ENCODE peak calls at places on chromosomes 6 and 20, in nine cellular contexts. One of them, this sample, is unnamed.

GRCh38 chr6:13445005-13445743 is 42.2 kb downstream of the GFOD1 start:
- DNase-seq in activated CD4-positive, alpha-beta T cell treated with anti-CD3 and anti-CD28 coated beads, Interleukin-2, amount 50 U/mL, for 4 hours: no peak
- DNase-seq in CD4-positive, alpha-beta T cell: peak; percentile 55
- DNase-seq in ELR: peak; percentile 59
- DNase-seq in uterus: peak; percentile 49
- DNase-seq in bronchial epithelial cell: peak; percentile 76
- DNase-seq in AG10803: peak; percentile 49
- DNase-seq in IMR-90: peak; percentile 64
- DNase-seq in hepatic stellate cell: no peak
- DNase-seq in this sample: peak; percentile 59

GRCh38 chr20:52230406-52230805 is 38.8 kb upstream of the ZFP64 start:
- DNase-seq in IMR-90: no peak
- DNase-seq in bronchial epithelial cell: peak; percentile 7
- DNase-seq in AG10803: peak; percentile 51
- DNase-seq in activated CD4-positive, alpha-beta T cell treated with anti-CD3 and anti-CD28 coated beads, Interleukin-2, amount 50 U/mL, for 4 hours: no peak
- DNase-seq in hepatic stellate cell: no peak
- DNase-seq in uterus: no peak
- DNase-seq in ELR: peak; percentile 16
- DNase-seq in CD4-positive, alpha-beta T cell: no peak
- DNase-seq in this sample: no peak

GRCh38 chr20:58902003-58902402 is 49.5 kb downstream of the GNAS start:
- DNase-seq in AG10803: no peak
- DNase-seq in CD4-positive, alpha-beta T cell: no peak
- DNase-seq in ELR: no peak
- DNase-seq in IMR-90: no peak
- DNase-seq in bronchial epithelial cell: no peak
- DNase-seq in hepatic stellate cell: no peak
- DNase-seq in uterus: no peak
- DNase-seq in activated CD4-positive, alpha-beta T cell treated with anti-CD3 and anti-CD28 coated beads, Interleukin-2, amount 50 U/mL, for 4 hours: no peak
- DNase-seq in this sample: no peak

GRCh38 chr6:127518710-127519468 is at the start of gene MTCL3:
- DNase-seq in IMR-90: peak; percentile 63
- DNase-seq in activated CD4-positive, alpha-beta T cell treated with anti-CD3 and anti-CD28 coated beads, Interleukin-2, amount 50 U/mL, for 4 hours: peak; percentile 51
- DNase-seq in CD4-positive, alpha-beta T cell: no peak
- DNase-seq in uterus: no peak
- DNase-seq in AG10803: peak; percentile 17
- DNase-seq in hepatic stellate cell: peak; percentile 19
- DNase-seq in bronchial epithelial cell: peak; percentile 34
- DNase-seq in ELR: peak; percentile 66
- DNase-seq in this sample: no peak

GRCh38 chr6:146267946-146268345 is 239.1 kb downstream of the GRM1 start:
- DNase-seq in bronchial epithelial cell: no peak
- DNase-seq in ELR: no peak
- DNase-seq in activated CD4-positive, alpha-beta T cell treated with anti-CD3 and anti-CD28 coated beads, Interleukin-2, amount 50 U/mL, for 4 hours: no peak
- DNase-seq in hepatic stellate cell: no peak
- DNase-seq in AG10803: no peak
- DNase-seq in CD4-positive, alpha-beta T cell: no peak
- DNase-seq in IMR-90: no peak
- DNase-seq in uterus: no peak
- DNase-seq in this sample: peak; percentile 39

GRCh38 chr6:42846505-42846904 is 32.9 kb upstream of the RPL7L1 start:
- DNase-seq in ELR: no peak
- DNase-seq in AG10803: no peak
- DNase-seq in bronchial epithelial cell: no peak
- DNase-seq in CD4-positive, alpha-beta T cell: no peak
- DNase-seq in hepatic stellate cell: no peak
- DNase-seq in activated CD4-positive, alpha-beta T cell treated with anti-CD3 and anti-CD28 coated beads, Interleukin-2, amount 50 U/mL, for 4 hours: no peak
- DNase-seq in IMR-90: no peak
- DNase-seq in uterus: no peak
- DNase-seq in this sample: no peak

GRCh38 chr6:127096167-127096566 is 22.3 kb upstream of the RSPO3 start:
- DNase-seq in AG10803: no peak
- DNase-seq in uterus: no peak
- DNase-seq in CD4-positive, alpha-beta T cell: no peak
- DNase-seq in activated CD4-positive, alpha-beta T cell treated with anti-CD3 and anti-CD28 coated beads, Interleukin-2, amount 50 U/mL, for 4 hours: no peak
- DNase-seq in bronchial epithelial cell: no peak
- DNase-seq in hepatic stellate cell: no peak
- DNase-seq in ELR: no peak
- DNase-seq in IMR-90: no peak
- DNase-seq in this sample: no peak

GRCh38 chr20:45904583-45905504 is 7.1 kb downstream of the PLTP start:
- DNase-seq in IMR-90: no peak
- DNase-seq in CD4-positive, alpha-beta T cell: no peak
- DNase-seq in activated CD4-positive, alpha-beta T cell treated with anti-CD3 and anti-CD28 coated beads, Interleukin-2, amount 50 U/mL, for 4 hours: no peak
- DNase-seq in hepatic stellate cell: no peak
- DNase-seq in uterus: no peak
- DNase-seq in AG10803: no peak
- DNase-seq in ELR: peak; percentile 44
- DNase-seq in bronchial epithelial cell: no peak
- DNase-seq in this sample: no peak

GRCh38 chr6:168301648-168302398 is 17.8 kb downstream of the DACT2 start:
- DNase-seq in uterus: no peak
- DNase-seq in IMR-90: no peak
- DNase-seq in ELR: no peak
- DNase-seq in hepatic stellate cell: no peak
- DNase-seq in CD4-positive, alpha-beta T cell: no peak
- DNase-seq in bronchial epithelial cell: no peak
- DNase-seq in AG10803: no peak
- DNase-seq in activated CD4-positive, alpha-beta T cell treated with anti-CD3 and anti-CD28 coated beads, Interleukin-2, amount 50 U/mL, for 4 hours: no peak
- DNase-seq in this sample: no peak

GRCh38 chr20:35511814-35512420 is 17.5 kb downstream of the C20orf173 start:
- DNase-seq in ELR: peak; percentile 63
- DNase-seq in uterus: no peak
- DNase-seq in CD4-positive, alpha-beta T cell: no peak
- DNase-seq in activated CD4-positive, alpha-beta T cell treated with anti-CD3 and anti-CD28 coated beads, Interleukin-2, amount 50 U/mL, for 4 hours: no peak
- DNase-seq in IMR-90: peak; percentile 47
- DNase-seq in bronchial epithelial cell: peak; percentile 29
- DNase-seq in AG10803: peak; percentile 42
- DNase-seq in hepatic stellate cell: peak; percentile 45
- DNase-seq in this sample: peak; percentile 15

GRCh38 chr6:33709605-33710295 is 1.8 kb downstream of the UQCC2 start:
- DNase-seq in ELR: no peak
- DNase-seq in AG10803: no peak
- DNase-seq in uterus: no peak
- DNase-seq in hepatic stellate cell: no peak
- DNase-seq in CD4-positive, alpha-beta T cell: no peak
- DNase-seq in bronchial epithelial cell: no peak
- DNase-seq in IMR-90: no peak
- DNase-seq in activated CD4-positive, alpha-beta T cell treated with anti-CD3 and anti-CD28 coated beads, Interleukin-2, amount 50 U/mL, for 4 hours: no peak
- DNase-seq in this sample: no peak

GRCh38 chr6:37077459-37078296 is 72.2 kb downstream of the FGD2 start:
- DNase-seq in IMR-90: peak; percentile 95
- DNase-seq in ELR: peak; percentile 26
- DNase-seq in bronchial epithelial cell: peak; percentile 54
- DNase-seq in CD4-positive, alpha-beta T cell: no peak
- DNase-seq in uterus: peak; percentile 92
- DNase-seq in AG10803: peak; percentile 99
- DNase-seq in activated CD4-positive, alpha-beta T cell treated with anti-CD3 and anti-CD28 coated beads, Interleukin-2, amount 50 U/mL, for 4 hours: no peak
- DNase-seq in hepatic stellate cell: peak; percentile 94
- DNase-seq in this sample: no peak

GRCh38 chr6:5334341-5334740 is 73.0 kb downstream of the FARS2 start:
- DNase-seq in uterus: no peak
- DNase-seq in activated CD4-positive, alpha-beta T cell treated with anti-CD3 and anti-CD28 coated beads, Interleukin-2, amount 50 U/mL, for 4 hours: no peak
- DNase-seq in bronchial epithelial cell: no peak
- DNase-seq in IMR-90: peak; percentile 37
- DNase-seq in hepatic stellate cell: no peak
- DNase-seq in CD4-positive, alpha-beta T cell: no peak
- DNase-seq in ELR: no peak
- DNase-seq in AG10803: peak; percentile 52
- DNase-seq in this sample: no peak

GRCh38 chr6:140571139-140571538 is 1196.7 kb upstream of the CITED2 start:
- DNase-seq in AG10803: peak; percentile 91
- DNase-seq in hepatic stellate cell: no peak
- DNase-seq in uterus: no peak
- DNase-seq in IMR-90: peak; percentile 12
- DNase-seq in ELR: no peak
- DNase-seq in bronchial epithelial cell: no peak
- DNase-seq in CD4-positive, alpha-beta T cell: no peak
- DNase-seq in activated CD4-positive, alpha-beta T cell treated with anti-CD3 and anti-CD28 coated beads, Interleukin-2, amount 50 U/mL, for 4 hours: no peak
- DNase-seq in this sample: no peak

GRCh38 chr6:111105578-111105977 is 18.3 kb downstream of the SLC16A10 start:
- DNase-seq in hepatic stellate cell: no peak
- DNase-seq in CD4-positive, alpha-beta T cell: no peak
- DNase-seq in uterus: peak; percentile 17
- DNase-seq in bronchial epithelial cell: peak; percentile 69
- DNase-seq in IMR-90: peak; percentile 31
- DNase-seq in ELR: peak; percentile 86
- DNase-seq in activated CD4-positive, alpha-beta T cell treated with anti-CD3 and anti-CD28 coated beads, Interleukin-2, amount 50 U/mL, for 4 hours: no peak
- DNase-seq in AG10803: no peak
- DNase-seq in this sample: peak; percentile 47